ENCODE peak calls at places on chromosome 7, in nine cellular contexts. One of them, this sample, is unnamed.

GRCh38 chr7:87712571-87712970 is 84.4 kb downstream of the RUNDC3B start:
- DNase-seq in psoas muscle: no peak
- DNase-seq in esophagus squamous epithelium: no peak
- DNase-seq in stomach: no peak
- DNase-seq in osteoblast: no peak
- DNase-seq in MM.1S: peak
- DNase-seq in hepatocyte: no peak
- DNase-seq in HL-60: no peak
- DNase-seq in astrocyte: peak
- DNase-seq in this sample: no peak

GRCh38 chr7:155579565-155579964 is 33.2 kb upstream of the CNPY1 start:
- DNase-seq in psoas muscle: no peak
- DNase-seq in esophagus squamous epithelium: no peak
- DNase-seq in stomach: no peak
- DNase-seq in osteoblast: peak
- DNase-seq in MM.1S: no peak
- DNase-seq in hepatocyte: no peak
- DNase-seq in HL-60: no peak
- DNase-seq in astrocyte: no peak
- DNase-seq in this sample: peak

GRCh38 chr7:53812135-53812534 is 730.0 kb upstream of the VSTM2A start:
- DNase-seq in psoas muscle: no peak
- DNase-seq in esophagus squamous epithelium: no peak
- DNase-seq in stomach: no peak
- DNase-seq in osteoblast: no peak
- DNase-seq in MM.1S: no peak
- DNase-seq in hepatocyte: no peak
- DNase-seq in HL-60: no peak
- DNase-seq in astrocyte: no peak
- DNase-seq in this sample: no peak

GRCh38 chr7:67913604-67914003 is 917.0 kb downstream of the TYW1 start:
- DNase-seq in psoas muscle: no peak
- DNase-seq in esophagus squamous epithelium: no peak
- DNase-seq in stomach: no peak
- DNase-seq in osteoblast: no peak
- DNase-seq in MM.1S: peak
- DNase-seq in hepatocyte: no peak
- DNase-seq in HL-60: no peak
- DNase-seq in astrocyte: peak
- DNase-seq in this sample: no peak

GRCh38 chr7:83850037-83850619 is 201.2 kb upstream of the SEMA3E start:
- DNase-seq in psoas muscle: no peak
- DNase-seq in esophagus squamous epithelium: no peak
- DNase-seq in stomach: no peak
- DNase-seq in osteoblast: no peak
- DNase-seq in MM.1S: no peak
- DNase-seq in hepatocyte: no peak
- DNase-seq in HL-60: no peak
- DNase-seq in astrocyte: no peak
- DNase-seq in this sample: no peak

GRCh38 chr7:20514364-20514763 is 101.1 kb upstream of the ABCB5 start:
- DNase-seq in psoas muscle: no peak
- DNase-seq in esophagus squamous epithelium: no peak
- DNase-seq in stomach: peak
- DNase-seq in osteoblast: no peak
- DNase-seq in MM.1S: peak
- DNase-seq in hepatocyte: peak
- DNase-seq in HL-60: no peak
- DNase-seq in astrocyte: peak
- DNase-seq in this sample: no peak

GRCh38 chr7:25857376-25858067 is 294.5 kb upstream of the NFE2L3 start:
- DNase-seq in psoas muscle: peak
- DNase-seq in esophagus squamous epithelium: no peak
- DNase-seq in stomach: no peak
- DNase-seq in osteoblast: peak
- DNase-seq in MM.1S: no peak
- DNase-seq in hepatocyte: peak
- DNase-seq in HL-60: peak
- DNase-seq in astrocyte: no peak
- DNase-seq in this sample: no peak

GRCh38 chr7:5557920-5558401 is 134.3 kb upstream of the TNRC18 start:
- DNase-seq in psoas muscle: peak
- DNase-seq in esophagus squamous epithelium: no peak
- DNase-seq in stomach: peak
- DNase-seq in osteoblast: peak
- DNase-seq in MM.1S: peak
- DNase-seq in hepatocyte: peak
- DNase-seq in HL-60: no peak
- DNase-seq in astrocyte: no peak
- DNase-seq in this sample: peak

GRCh38 chr7:3165681-3166580 is 122.3 kb upstream of the CARD11 start:
- DNase-seq in psoas muscle: no peak
- DNase-seq in esophagus squamous epithelium: no peak
- DNase-seq in stomach: no peak
- DNase-seq in osteoblast: no peak
- DNase-seq in MM.1S: no peak
- DNase-seq in hepatocyte: no peak
- DNase-seq in HL-60: no peak
- DNase-seq in astrocyte: no peak
- DNase-seq in this sample: no peak

GRCh38 chr7:47153076-47153475 is 428.8 kb downstream of the TNS3 start:
- DNase-seq in psoas muscle: no peak
- DNase-seq in esophagus squamous epithelium: no peak
- DNase-seq in stomach: no peak
- DNase-seq in osteoblast: no peak
- DNase-seq in MM.1S: no peak
- DNase-seq in hepatocyte: peak
- DNase-seq in HL-60: no peak
- DNase-seq in astrocyte: peak
- DNase-seq in this sample: no peak

GRCh38 chr7:35492451-35493175 is 202.3 kb downstream of the HERPUD2 start:
- DNase-seq in psoas muscle: no peak
- DNase-seq in esophagus squamous epithelium: no peak
- DNase-seq in stomach: no peak
- DNase-seq in osteoblast: no peak
- DNase-seq in MM.1S: no peak
- DNase-seq in hepatocyte: no peak
- DNase-seq in HL-60: no peak
- DNase-seq in astrocyte: no peak
- DNase-seq in this sample: no peak

GRCh38 chr7:155263051-155263450 is 34.6 kb upstream of the INSIG1 start:
- DNase-seq in psoas muscle: no peak
- DNase-seq in esophagus squamous epithelium: no peak
- DNase-seq in stomach: no peak
- DNase-seq in osteoblast: no peak
- DNase-seq in MM.1S: no peak
- DNase-seq in hepatocyte: no peak
- DNase-seq in HL-60: no peak
- DNase-seq in astrocyte: no peak
- DNase-seq in this sample: no peak

GRCh38 chr7:151427705-151428392 is 12.1 kb downstream of the CRYGN start:
- DNase-seq in psoas muscle: no peak
- DNase-seq in esophagus squamous epithelium: no peak
- DNase-seq in stomach: no peak
- DNase-seq in osteoblast: peak
- DNase-seq in MM.1S: no peak
- DNase-seq in hepatocyte: no peak
- DNase-seq in HL-60: no peak
- DNase-seq in astrocyte: no peak
- DNase-seq in this sample: no peak

GRCh38 chr7:151068069-151068773 is 8.8 kb downstream of the SLC4A2 start:
- DNase-seq in psoas muscle: no peak
- DNase-seq in esophagus squamous epithelium: no peak
- DNase-seq in stomach: no peak
- DNase-seq in osteoblast: no peak
- DNase-seq in MM.1S: no peak
- DNase-seq in hepatocyte: no peak
- DNase-seq in HL-60: no peak
- DNase-seq in astrocyte: peak
- DNase-seq in this sample: no peak

GRCh38 chr7:33841658-33842057 is 63.7 kb upstream of the BMPER start:
- DNase-seq in psoas muscle: peak
- DNase-seq in esophagus squamous epithelium: no peak
- DNase-seq in stomach: no peak
- DNase-seq in osteoblast: no peak
- DNase-seq in MM.1S: no peak
- DNase-seq in hepatocyte: no peak
- DNase-seq in HL-60: no peak
- DNase-seq in astrocyte: no peak
- DNase-seq in this sample: no peak

GRCh38 chr7:108322899-108323298 is 133.3 kb downstream of the NRCAM start:
- DNase-seq in psoas muscle: no peak
- DNase-seq in esophagus squamous epithelium: no peak
- DNase-seq in stomach: no peak
- DNase-seq in osteoblast: no peak
- DNase-seq in MM.1S: no peak
- DNase-seq in hepatocyte: no peak
- DNase-seq in HL-60: no peak
- DNase-seq in astrocyte: no peak
- DNase-seq in this sample: no peak

GRCh38 chr7:24739306-24739705 is 18.0 kb downstream of the GSDME start:
- DNase-seq in psoas muscle: no peak
- DNase-seq in esophagus squamous epithelium: no peak
- DNase-seq in stomach: no peak
- DNase-seq in osteoblast: no peak
- DNase-seq in MM.1S: no peak
- DNase-seq in hepatocyte: no peak
- DNase-seq in HL-60: no peak
- DNase-seq in astrocyte: peak
- DNase-seq in this sample: no peak

GRCh38 chr7:3267928-3268690 is 32.9 kb upstream of the SDK1 start:
- DNase-seq in psoas muscle: no peak
- DNase-seq in esophagus squamous epithelium: no peak
- DNase-seq in stomach: no peak
- DNase-seq in osteoblast: peak
- DNase-seq in MM.1S: no peak
- DNase-seq in hepatocyte: peak
- DNase-seq in HL-60: no peak
- DNase-seq in astrocyte: peak
- DNase-seq in this sample: no peak

DNA sequence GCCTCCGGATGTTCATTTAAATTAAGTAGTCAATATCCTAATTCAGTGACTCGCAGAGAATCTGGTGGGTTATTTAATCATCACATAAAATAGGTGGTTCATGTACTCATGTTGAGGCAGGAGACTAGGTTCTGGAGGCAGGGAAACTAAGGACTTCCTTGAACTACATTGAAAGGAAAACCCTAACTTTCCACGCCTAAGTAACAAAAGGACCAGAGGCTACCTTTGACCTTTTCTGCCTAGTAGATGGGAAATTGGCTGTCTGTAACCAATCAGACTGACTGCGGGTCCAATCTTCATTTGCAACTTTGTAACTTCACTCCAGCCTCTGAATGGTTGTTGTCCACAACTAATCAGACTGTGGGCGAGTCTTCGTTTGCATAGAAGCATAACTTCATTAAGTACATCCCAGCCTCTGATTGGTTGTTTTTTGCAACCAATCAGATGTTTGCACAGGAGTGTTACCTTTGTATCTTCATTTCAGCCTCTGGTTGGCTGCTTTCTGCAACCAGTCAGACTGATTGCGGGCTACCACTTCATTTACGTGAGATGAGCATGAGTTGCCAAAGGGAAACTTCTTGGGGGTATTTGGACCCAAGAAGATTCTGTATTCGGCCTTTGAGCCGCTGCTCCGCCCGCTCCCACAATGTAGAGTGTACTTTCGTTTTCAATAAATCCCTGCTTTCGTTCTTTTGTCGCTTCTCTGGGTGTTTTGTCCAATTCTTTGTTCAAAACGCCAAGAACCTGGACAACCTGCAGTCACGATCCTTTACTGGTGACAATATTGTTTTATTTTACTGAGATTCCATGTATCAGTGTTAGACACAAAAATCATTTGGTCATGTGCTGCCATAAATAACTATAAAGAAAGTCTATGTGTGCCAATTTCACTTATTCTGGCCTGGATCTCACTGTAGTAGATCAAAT is 1.7 kb upstream of the ST7 start:
- DNase-seq in psoas muscle: no peak
- DNase-seq in esophagus squamous epithelium: no peak
- DNase-seq in stomach: no peak
- DNase-seq in osteoblast: no peak
- DNase-seq in MM.1S: no peak
- DNase-seq in hepatocyte: no peak
- DNase-seq in HL-60: no peak
- DNase-seq in astrocyte: no peak
- DNase-seq in this sample: no peak
- H3K27ac ChIP-seq in psoas muscle: no peak
- H3K27ac ChIP-seq in esophagus squamous epithelium: no peak
- H3K27ac ChIP-seq in stomach: no peak
- H3K27ac ChIP-seq in osteoblast: no peak
- H3K27ac ChIP-seq in MM.1S: no peak
- H3K27ac ChIP-seq in hepatocyte: no peak
- H3K27ac ChIP-seq in HL-60: no peak
- H3K27ac ChIP-seq in astrocyte: no peak
- H3K27ac ChIP-seq in this sample: no peak

GRCh38 chr7:134547738-134548054 is 1.2 kb upstream of the AKR1B15 start:
- DNase-seq in psoas muscle: peak
- DNase-seq in esophagus squamous epithelium: no peak
- DNase-seq in stomach: peak
- DNase-seq in osteoblast: no peak
- DNase-seq in MM.1S: peak
- DNase-seq in hepatocyte: peak
- DNase-seq in HL-60: no peak
- DNase-seq in astrocyte: peak
- DNase-seq in this sample: no peak
- TF ChIP-seq CTCF in psoas muscle: no peak
- TF ChIP-seq CTCF in esophagus squamous epithelium: no peak
- TF ChIP-seq CTCF in stomach: no peak
- TF ChIP-seq CTCF in osteoblast: no peak
- TF ChIP-seq CTCF in MM.1S: no peak
- TF ChIP-seq CTCF in hepatocyte: no peak
- TF ChIP-seq CTCF in HL-60: no peak
- TF ChIP-seq CTCF in astrocyte: no peak
- TF ChIP-seq CTCF in this sample: no peak

DNA sequence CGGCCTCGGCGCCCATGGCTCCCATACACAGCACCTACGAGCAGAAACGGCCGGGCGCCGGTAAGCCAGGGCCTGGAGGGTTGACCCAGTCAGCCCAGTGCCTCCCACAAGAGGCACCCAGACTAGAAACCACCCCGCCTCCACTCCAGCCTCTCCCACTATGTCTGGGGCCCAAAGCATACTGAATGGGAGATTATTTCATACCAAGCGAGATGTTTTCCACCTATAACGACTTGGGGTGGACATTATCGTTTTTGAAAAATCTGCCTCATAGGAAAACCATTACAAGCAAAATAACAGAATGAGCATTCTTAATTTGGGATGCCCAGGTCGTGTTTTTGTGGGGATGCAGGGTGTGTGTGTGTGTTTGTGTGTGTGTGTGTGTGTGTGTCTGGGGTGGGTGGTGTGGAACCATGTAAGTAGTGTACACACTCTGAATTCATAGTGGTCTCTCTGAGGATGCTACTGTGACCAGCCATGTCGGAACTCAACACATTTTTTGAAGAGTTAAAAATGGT is 1.6 kb downstream of the HOXA6 start:
- DNase-seq in psoas muscle: no peak
- DNase-seq in esophagus squamous epithelium: no peak
- DNase-seq in stomach: no peak
- DNase-seq in osteoblast: peak
- DNase-seq in MM.1S: no peak
- DNase-seq in hepatocyte: no peak
- DNase-seq in HL-60: no peak
- DNase-seq in astrocyte: no peak
- DNase-seq in this sample: no peak
- H3K4me3 ChIP-seq in psoas muscle: peak
- H3K4me3 ChIP-seq in esophagus squamous epithelium: no peak
- H3K4me3 ChIP-seq in stomach: peak
- H3K4me3 ChIP-seq in osteoblast: no peak
- H3K4me3 ChIP-seq in MM.1S: no peak
- H3K4me3 ChIP-seq in hepatocyte: no peak
- H3K4me3 ChIP-seq in HL-60: no peak
- H3K4me3 ChIP-seq in astrocyte: no peak
- H3K4me3 ChIP-seq in this sample: no peak

GRCh38 chr7:104964626-104965236 is 49.3 kb upstream of the KMT2E start:
- DNase-seq in psoas muscle: no peak
- DNase-seq in esophagus squamous epithelium: no peak
- DNase-seq in stomach: no peak
- DNase-seq in osteoblast: peak
- DNase-seq in MM.1S: no peak
- DNase-seq in hepatocyte: no peak
- DNase-seq in HL-60: no peak
- DNase-seq in astrocyte: no peak
- DNase-seq in this sample: no peak
- H3K27ac ChIP-seq in psoas muscle: no peak
- H3K27ac ChIP-seq in esophagus squamous epithelium: peak
- H3K27ac ChIP-seq in stomach: peak
- H3K27ac ChIP-seq in osteoblast: peak
- H3K27ac ChIP-seq in MM.1S: no peak
- H3K27ac ChIP-seq in hepatocyte: no peak
- H3K27ac ChIP-seq in HL-60: no peak
- H3K27ac ChIP-seq in astrocyte: no peak
- H3K27ac ChIP-seq in this sample: no peak